ENCODE peak calls at places on chromosomes 11 and 22, in five cellular contexts. One of them, this sample, is unnamed.

GRCh38 chr22:30598986-30599385 is 7.3 kb upstream of the PES1 start:
- DNase-seq in iPS-NIHi11: no peak
- DNase-seq in lower leg skin: no peak
- DNase-seq in activated T-cell treated with anti-CD3 and anti-CD28 coated beads, Interleukin-2, amount 50 U/mL, for 72 hours: no peak
- DNase-seq in fibroblast of mammary gland: no peak
- DNase-seq in this sample: no peak

GRCh38 chr11:27705873-27706820 is 5.9 kb upstream of the BDNF start:
- DNase-seq in iPS-NIHi11: peak; percentile 67
- DNase-seq in lower leg skin: no peak
- DNase-seq in activated T-cell treated with anti-CD3 and anti-CD28 coated beads, Interleukin-2, amount 50 U/mL, for 72 hours: no peak
- DNase-seq in fibroblast of mammary gland: peak; percentile 25
- DNase-seq in this sample: no peak

GRCh38 chr11:88709567-88709966 is 356.2 kb downstream of the GRM5 start:
- DNase-seq in iPS-NIHi11: no peak
- DNase-seq in lower leg skin: no peak
- DNase-seq in activated T-cell treated with anti-CD3 and anti-CD28 coated beads, Interleukin-2, amount 50 U/mL, for 72 hours: no peak
- DNase-seq in fibroblast of mammary gland: no peak
- DNase-seq in this sample: no peak

GRCh38 chr11:57224537-57224936 is 12.5 kb downstream of the APLNR start:
- DNase-seq in iPS-NIHi11: no peak
- DNase-seq in lower leg skin: no peak
- DNase-seq in activated T-cell treated with anti-CD3 and anti-CD28 coated beads, Interleukin-2, amount 50 U/mL, for 72 hours: no peak
- DNase-seq in fibroblast of mammary gland: peak; percentile 49
- DNase-seq in this sample: no peak

GRCh38 chr11:120561286-120561685 is 49.7 kb downstream of the GRIK4 start:
- DNase-seq in iPS-NIHi11: peak; percentile 1
- DNase-seq in lower leg skin: no peak
- DNase-seq in activated T-cell treated with anti-CD3 and anti-CD28 coated beads, Interleukin-2, amount 50 U/mL, for 72 hours: no peak
- DNase-seq in fibroblast of mammary gland: no peak
- DNase-seq in this sample: no peak

GRCh38 chr11:114914231-114915005 is 236.1 kb downstream of the NXPE2 start:
- DNase-seq in iPS-NIHi11: no peak
- DNase-seq in lower leg skin: no peak
- DNase-seq in activated T-cell treated with anti-CD3 and anti-CD28 coated beads, Interleukin-2, amount 50 U/mL, for 72 hours: no peak
- DNase-seq in fibroblast of mammary gland: no peak
- DNase-seq in this sample: no peak

GRCh38 chr22:22322792-22323191 is 78.2 kb downstream of the VPREB1 start:
- DNase-seq in iPS-NIHi11: no peak
- DNase-seq in lower leg skin: no peak
- DNase-seq in activated T-cell treated with anti-CD3 and anti-CD28 coated beads, Interleukin-2, amount 50 U/mL, for 72 hours: no peak
- DNase-seq in fibroblast of mammary gland: no peak
- DNase-seq in this sample: no peak

GRCh38 chr11:122717264-122717867 is 61.8 kb downstream of the UBASH3B start:
- DNase-seq in iPS-NIHi11: no peak
- DNase-seq in lower leg skin: no peak
- DNase-seq in activated T-cell treated with anti-CD3 and anti-CD28 coated beads, Interleukin-2, amount 50 U/mL, for 72 hours: peak; percentile 61
- DNase-seq in fibroblast of mammary gland: no peak
- DNase-seq in this sample: peak; percentile 45

GRCh38 chr22:29639096-29639495 is 35.7 kb downstream of the NF2 start:
- DNase-seq in iPS-NIHi11: no peak
- DNase-seq in lower leg skin: no peak
- DNase-seq in activated T-cell treated with anti-CD3 and anti-CD28 coated beads, Interleukin-2, amount 50 U/mL, for 72 hours: no peak
- DNase-seq in fibroblast of mammary gland: no peak
- DNase-seq in this sample: no peak

GRCh38 chr22:17774206-17774927 is at the start of gene BID:
- DNase-seq in iPS-NIHi11: peak; percentile 76
- DNase-seq in lower leg skin: no peak
- DNase-seq in activated T-cell treated with anti-CD3 and anti-CD28 coated beads, Interleukin-2, amount 50 U/mL, for 72 hours: peak; percentile 64
- DNase-seq in fibroblast of mammary gland: no peak
- DNase-seq in this sample: peak; percentile 45

GRCh38 chr22:49838771-49839717 is 11.4 kb upstream of the BRD1 start:
- DNase-seq in iPS-NIHi11: peak; percentile 63
- DNase-seq in lower leg skin: no peak
- DNase-seq in activated T-cell treated with anti-CD3 and anti-CD28 coated beads, Interleukin-2, amount 50 U/mL, for 72 hours: peak; percentile 86
- DNase-seq in fibroblast of mammary gland: no peak
- DNase-seq in this sample: peak; percentile 81

GRCh38 chr22:37894939-37895670 is 11.0 kb upstream of the MICALL1 start:
- DNase-seq in iPS-NIHi11: peak; percentile 43
- DNase-seq in lower leg skin: peak; percentile 39
- DNase-seq in activated T-cell treated with anti-CD3 and anti-CD28 coated beads, Interleukin-2, amount 50 U/mL, for 72 hours: no peak
- DNase-seq in fibroblast of mammary gland: no peak
- DNase-seq in this sample: no peak

GRCh38 chr11:13475091-13475490 is 12.1 kb upstream of the BTBD10 start:
- DNase-seq in iPS-NIHi11: no peak
- DNase-seq in lower leg skin: no peak
- DNase-seq in activated T-cell treated with anti-CD3 and anti-CD28 coated beads, Interleukin-2, amount 50 U/mL, for 72 hours: no peak
- DNase-seq in fibroblast of mammary gland: no peak
- DNase-seq in this sample: no peak